ENCODE peak calls at places on chromosome 22, in six cellular contexts. D is IMR-90, U is neuronal stem cell, T is H1, Q is mesendoderm, A is trophoblast cell. R is an unnamed sample. For H3K36me3, the result is how much of the 10 kb centered on the place peaks cover.

GRCh38 chr22:48277868-48278581 is 1515.6 kb downstream of the TBC1D22A start:
- DNase-seq in D (no peak), T (no peak), U (no peak), A (no peak), Q (no peak), R (no peak)

GRCh38 chr22:50078246-50078645 is 7.0 kb downstream of the MLC1 start:
- DNase-seq in D (no peak), A (no peak), Q (no peak), U (no peak), T (no peak), R (no peak)

GRCh38 chr22:27919943-27920755 is 1.1 kb upstream of the PITPNB start:
- DNase-seq in T (no peak), U (peak), A (peak), D (peak), Q (peak), R (peak)

GRCh38 chr22:30325724-30326703 is 727 bp downstream of the TBC1D10A start:
- DNase-seq in Q (no peak), A (peak), T (peak), U (no peak), D (no peak), R (peak)

GRCh38 chr22:49663823-49664222 is 163.8 kb downstream of the BRD1 start:
- DNase-seq in D (no peak), U (no peak), A (no peak), T (peak), Q (no peak), R (no peak)

GRCh38 chr22:19292262-19293230 is 1.0 kb upstream of the CLTCL1 start:
- DNase-seq in A (no peak), T (no peak), D (no peak), Q (no peak), U (no peak), R (no peak)

GRCh38 chr22:37566329-37566837 is 6.1 kb downstream of the CDC42EP1 start:
- DNase-seq in U (no peak), T (no peak), D (no peak), A (no peak), Q (no peak), R (no peak)

GRCh38 chr22:50305658-50306566 is 1.5 kb downstream of the PLXNB2 start:
- DNase-seq in A (peak), T (no peak), U (no peak), D (peak), Q (peak), R (peak)

GRCh38 chr22:19719055-19719482 is 4.3 kb upstream of the GP1BB start:
- DNase-seq in T (no peak), A (no peak), U (no peak), D (no peak), Q (no peak), R (no peak)

GRCh38 chr22:20064545-20065262 is 15.3 kb upstream of the DGCR8 start:
- DNase-seq in U (no peak), A (no peak), Q (no peak), D (no peak), T (no peak), R (no peak)

GRCh38 chr22:37464181-37464580 is 22.0 kb downstream of the MFNG start:
- DNase-seq in D (no peak), U (no peak), Q (no peak), T (no peak), A (no peak), R (no peak)

GRCh38 chr22:46297151-46297819 is 615 bp downstream of the GTSE1 start:
- DNase-seq in U (no peak), A (peak), T (no peak), D (peak), Q (peak), R (peak)

GRCh38 chr22:42904049-42904448 is 47.0 kb upstream of the ARFGAP3 start:
- DNase-seq in U (no peak), A (no peak), T (no peak), Q (no peak), D (no peak), R (no peak)

GRCh38 chr22:46990937-46991520 is 228.6 kb downstream of the TBC1D22A start:
- DNase-seq in D (no peak), A (no peak), T (no peak), Q (peak), U (no peak), R (no peak)

GRCh38 chr22:22478450-22478849 is 30.1 kb downstream of the ZNF280B start:
- DNase-seq in Q (no peak), A (no peak), D (no peak), T (no peak), U (no peak), R (no peak)

GRCh38 chr22:28395920-28396447 is 283.7 kb downstream of the TTC28 start:
- DNase-seq in A (peak), Q (no peak), D (peak), T (no peak), U (no peak), R (peak)

GRCh38 chr22:28208797-28209196 is 289.7 kb upstream of the PITPNB start:
- DNase-seq in D (no peak), U (no peak), T (no peak), A (no peak), Q (no peak), R (no peak)

GRCh38 chr22:49825944-49826602 is 1.6 kb downstream of the BRD1 start:
- DNase-seq in Q (no peak), U (no peak), D (peak), A (peak), T (no peak), R (peak)

GRCh38 chr22:21972293-21972779 is 10.3 kb downstream of the TOP3B start:
- DNase-seq in Q (peak), T (peak), U (no peak), D (peak), A (peak), R (peak)

GRCh38 chr22:20776624-20777405 is 2.9 kb downstream of the SERPIND1 start:
- DNase-seq in U (no peak), Q (no peak), T (no peak), A (no peak), D (no peak), R (no peak)

GRCh38 chr22:36691488-36691887 is 12.1 kb downstream of the CACNG2 start:
- DNase-seq in T (no peak), U (no peak), A (no peak), D (no peak), Q (no peak), R (no peak)

GRCh38 chr22:47301820-47302475 is 539.5 kb downstream of the TBC1D22A start:
- DNase-seq in U (no peak), Q (no peak), D (no peak), A (no peak), T (no peak), R (no peak)

GRCh38 chr22:46079093-46079860 is 71.0 kb upstream of the PPARA start:
- DNase-seq in D (no peak), U (no peak), Q (no peak), T (no peak), A (no peak), R (no peak)

GRCh38 chr22:49593509-49593908 is 234.2 kb downstream of the BRD1 start:
- DNase-seq in A (no peak), Q (no peak), D (no peak), T (no peak), U (no peak), R (no peak)

GRCh38 chr22:17198188-17199130 is 20.8 kb downstream of the ADA2 start:
- DNase-seq in A (no peak), D (no peak), Q (peak), U (peak), T (peak), R (peak)

GRCh38 chr22:17194213-17194612 is 25.0 kb downstream of the ADA2 start:
- DNase-seq in T (no peak), A (no peak), D (no peak), Q (peak), U (no peak), R (no peak)

GRCh38 chr22:17201285-17201945 is 17.8 kb downstream of the ADA2 start:
- DNase-seq in D (peak), Q (peak), T (no peak), U (no peak), A (peak), R (peak)

GRCh38 chr22:17199131-17199731 is 20.0 kb downstream of the ADA2 start:
- DNase-seq in Q (peak), T (peak), D (peak), U (peak), A (no peak), R (peak)
- H2BK5ac ChIP-seq in Q (peak), T (peak), D (no peak), U (peak), A (peak), R (no peak)

GRCh38 chr22:31726692-31727091 is 23.2 kb downstream of the PRR14L start:
- DNase-seq in A (no peak), Q (no peak), D (no peak), T (no peak), U (no peak), R (no peak)
- H3K36me3 ChIP-seq in A (under half), Q (under half), D (under half), T (under half), U (half or more), R (under half)

GRCh38 chr22:41512421-41513194 is 31.7 kb downstream of the POLR3H start:
- DNase-seq in U (peak), Q (peak), D (peak), T (peak), A (no peak), R (peak)

GRCh38 chr22:41517172-41518047 is 26.9 kb downstream of the POLR3H start:
- DNase-seq in T (peak), D (peak), U (peak), A (peak), Q (peak), R (peak)

GRCh38 chr22:41511521-41511968 is 32.7 kb downstream of the POLR3H start:
- DNase-seq in T (no peak), U (no peak), Q (no peak), A (no peak), D (no peak), R (no peak)

GRCh38 chr22:41516462-41516861 is 27.8 kb downstream of the POLR3H start:
- DNase-seq in U (no peak), A (no peak), T (no peak), D (no peak), Q (no peak), R (no peak)

DNA sequence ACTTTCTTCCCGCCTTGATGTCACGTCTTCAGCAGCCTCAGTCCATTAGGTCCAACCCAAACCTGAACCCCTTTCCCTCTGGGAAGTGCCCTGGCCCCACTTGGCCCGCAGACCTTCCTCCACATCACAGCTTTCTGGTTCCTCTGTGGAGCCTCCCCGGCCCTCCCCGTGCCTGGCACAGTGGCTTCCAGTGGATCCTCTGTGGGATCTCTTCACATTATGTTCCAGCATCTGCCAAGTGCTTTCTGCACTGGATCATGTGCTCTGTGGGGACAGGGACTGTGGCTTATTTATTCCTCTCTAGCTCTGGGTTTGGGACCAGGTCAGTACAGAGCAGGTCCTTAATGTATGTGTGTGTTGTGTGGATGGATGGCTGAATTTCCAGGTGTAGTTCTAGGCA is 30.9 kb downstream of the POLR3H start:
- DNase-seq in D (no peak), T (no peak), U (no peak), A (no peak), Q (no peak), R (no peak)
- H3K4ac ChIP-seq in D (peak), T (peak), U (no peak), A (peak), Q (peak), R (no peak)

DNA sequence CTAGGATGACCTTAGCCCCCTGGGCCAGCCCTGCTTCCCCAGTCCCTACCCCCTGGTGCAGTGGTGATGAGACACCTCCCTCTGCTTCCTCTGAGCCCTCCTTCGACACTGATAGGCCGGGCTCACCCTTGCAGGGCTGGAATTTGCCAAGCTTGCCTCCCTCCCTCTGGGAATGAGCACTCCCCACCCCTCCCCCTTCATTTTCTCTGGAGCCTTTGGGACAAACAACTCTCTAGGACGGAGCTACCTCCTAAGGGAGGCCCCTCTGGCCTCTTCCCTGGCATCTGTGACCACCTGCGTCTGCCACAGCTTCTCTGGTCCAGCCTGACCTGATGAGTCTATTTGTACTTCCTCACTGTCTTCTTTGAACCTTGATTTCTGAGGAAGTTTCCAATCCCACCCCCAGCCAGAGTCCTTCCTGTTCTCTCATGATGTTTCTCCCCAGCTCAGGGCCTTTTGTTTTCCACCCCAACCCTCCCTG is 53.3 kb upstream of the ADA2 start:
- DNase-seq in T (peak), Q (peak), A (no peak), U (no peak), D (no peak), R (no peak)
- H2BK5ac ChIP-seq in T (peak), Q (peak), A (no peak), U (peak), D (no peak), R (no peak)

DNA sequence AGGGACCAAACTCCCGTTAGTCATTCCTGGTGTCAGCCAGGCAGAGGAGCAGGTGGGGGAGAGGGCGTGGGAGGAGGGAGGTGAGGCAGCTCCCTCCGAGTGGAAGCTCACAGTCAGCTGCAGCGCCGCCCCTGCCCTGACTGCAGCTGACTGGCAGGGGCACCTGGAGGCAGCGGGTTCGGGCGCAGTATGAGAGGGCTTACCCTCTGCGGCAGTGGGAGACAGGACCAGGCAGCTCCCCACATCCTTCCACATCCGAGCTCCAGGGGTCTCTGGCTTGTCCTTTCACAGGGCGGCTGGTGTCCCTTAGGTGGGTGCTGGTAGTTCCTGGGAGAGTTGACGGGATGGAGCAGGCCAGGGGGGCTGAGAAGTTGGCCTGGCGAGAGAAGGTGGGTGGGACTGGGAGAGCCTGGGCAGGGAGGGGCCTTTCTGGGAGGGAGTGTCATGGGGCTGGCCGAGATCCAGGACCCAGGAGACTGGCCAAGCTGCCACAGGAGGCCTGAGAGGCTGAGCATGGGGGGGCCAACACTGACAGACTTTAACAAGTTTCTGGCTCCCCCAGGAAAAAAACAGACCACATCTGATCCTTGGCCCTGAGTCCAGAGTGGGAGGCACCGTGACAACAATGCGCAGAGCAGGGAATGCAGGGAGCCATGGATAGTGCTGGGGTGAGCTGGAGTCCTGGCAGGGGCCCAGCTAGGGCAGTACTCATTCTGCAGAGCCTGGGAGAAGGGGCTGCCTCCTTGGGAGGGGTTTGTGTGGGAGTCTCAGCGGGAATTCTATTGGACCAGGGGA is 4.9 kb downstream of the ADORA2A start:
- DNase-seq in D (peak), T (no peak), U (no peak), A (no peak), Q (no peak), R (no peak)
- H3K36me3 ChIP-seq in D (under half), T (under half), U (under half), A (under half), Q (under half), R (under half)

GRCh38 chr22:26643368-26644100 is 13.9 kb upstream of the MIAT start:
- DNase-seq in A (no peak), T (no peak), U (no peak), D (no peak), Q (peak), R (no peak)

GRCh38 chr22:26646158-26646557 is 11.2 kb upstream of the MIAT start:
- DNase-seq in D (peak), Q (peak), U (no peak), A (no peak), T (no peak), R (no peak)

GRCh38 chr22:26648011-26648497 is 9.3 kb upstream of the MIAT start:
- DNase-seq in U (peak), Q (peak), D (no peak), A (no peak), T (peak), R (no peak)

GRCh38 chr22:26642465-26643367 is 14.7 kb upstream of the MIAT start:
- DNase-seq in T (peak), Q (peak), A (no peak), U (no peak), D (no peak), R (no peak)
- H3K4ac ChIP-seq in T (peak), Q (peak), A (no peak), U (no peak), D (peak), R (no peak)